ENCODE peak calls at places on chromosomes 4 and X, in six cellular contexts. G, Q, Z, C, E and A are unnamed samples.

GRCh38 chr4:8015512-8015911 is 75.9 kb upstream of the AFAP1 start:
- DNase-seq in G (no peak), C (no peak), Q (peak; percentile 28), Z (no peak), E (no peak), A (no peak)

GRCh38 chr4:113077611-113078010 is 28.2 kb downstream of the ANK2 start:
- DNase-seq in C (no peak), Z (no peak), E (no peak), G (no peak), Q (no peak), A (no peak)

GRCh38 chr4:105230287-105230686 is 83.6 kb downstream of the TET2 start:
- DNase-seq in C (no peak), E (no peak), Q (no peak), Z (no peak), G (no peak), A (no peak)

GRCh38 chr4:110624016-110624770 is 1.3 kb upstream of the PITX2 start:
- DNase-seq in Q (no peak), E (no peak), G (no peak), C (no peak), Z (no peak), A (no peak)

GRCh38 chr4:256492-256891 is 48.8 kb downstream of the ZNF732 start:
- DNase-seq in Q (no peak), Z (no peak), E (no peak), G (no peak), C (no peak), A (no peak)

GRCh38 chr4:116531870-116532269 is 553.5 kb downstream of the TRAM1L1 start:
- DNase-seq in Z (no peak), G (no peak), E (no peak), C (no peak), Q (no peak), A (no peak)

GRCh38 chr4:7390366-7390765 is 44.4 kb downstream of the PSAPL1 start:
- DNase-seq in E (no peak), G (no peak), C (no peak), Q (no peak), Z (no peak), A (no peak)

GRCh38 chrX:46571423-46572294 is 1.9 kb upstream of the CHST7 start:
- DNase-seq in E (no peak), C (no peak), Q (no peak), G (no peak), Z (no peak), A (no peak)

GRCh38 chr4:153809307-153809706 is 20.4 kb upstream of the SFRP2 start:
- DNase-seq in C (no peak), E (no peak), Z (no peak), Q (no peak), G (no peak), A (no peak)

GRCh38 chr4:159016527-159017137 is 86.2 kb upstream of the RAPGEF2 start:
- DNase-seq in C (no peak), E (no peak), Z (no peak), G (no peak), Q (no peak), A (peak; percentile 29)

GRCh38 chrX:40374486-40374885 is 206.3 kb upstream of the ATP6AP2 start:
- DNase-seq in E (no peak), C (no peak), Z (no peak), G (no peak), Q (no peak), A (no peak)

GRCh38 chrX:106898462-106898861 is 4.7 kb downstream of the RIPPLY1 start:
- DNase-seq in E (no peak), Z (no peak), G (no peak), C (no peak), Q (peak; percentile 42), A (no peak)

GRCh38 chr4:139734875-139735380 is 69.3 kb downstream of the MGST2 start:
- DNase-seq in E (peak; percentile 50), C (peak; percentile 91), Q (peak; percentile 66), G (peak; percentile 92), Z (peak; percentile 71), A (peak; percentile 79)

GRCh38 chrX:131671714-131672113 is 127.8 kb downstream of the OR13H1 start:
- DNase-seq in G (no peak), Z (no peak), C (no peak), E (no peak), Q (no peak), A (no peak)

GRCh38 chr4:52298444-52298843 is 247.3 kb downstream of the SPATA18 start:
- DNase-seq in Z (no peak), Q (no peak), C (no peak), E (no peak), G (no peak), A (no peak)

GRCh38 chrX:134547047-134547679 is 87.2 kb downstream of the HPRT1 start:
- DNase-seq in G (no peak), Q (no peak), Z (no peak), E (no peak), C (no peak), A (no peak)

GRCh38 chr4:18439306-18439705 is 417.8 kb upstream of the LCORL start:
- DNase-seq in Z (no peak), E (no peak), C (no peak), Q (no peak), G (no peak), A (no peak)

GRCh38 chr4:78533854-78534253 is 17.7 kb upstream of the ANXA3 start:
- DNase-seq in G (no peak), E (no peak), Z (no peak), C (no peak), Q (no peak), A (no peak)

GRCh38 chr4:148327683-148328082 is 114.5 kb downstream of the NR3C2 start:
- DNase-seq in G (no peak), C (no peak), Z (no peak), Q (no peak), E (no peak), A (no peak)

GRCh38 chrX:56978172-56978571 is 17.2 kb downstream of the SPIN3 start:
- DNase-seq in E (no peak), G (peak; percentile 12), Z (peak; percentile 45), C (no peak), Q (peak; percentile 40), A (no peak)

GRCh38 chrX:308821-309520 is 9.6 kb downstream of the GTPBP6 start:
- DNase-seq in E (no peak), C (no peak), Q (no peak), Z (no peak), G (no peak), A (no peak)

GRCh38 chr4:68906238-68907137 is 45.1 kb downstream of the UGT2A3 start:
- DNase-seq in G (peak; percentile 37), C (no peak), Z (no peak), Q (no peak), E (no peak), A (no peak)

GRCh38 chrX:50838820-50839600 is 25.0 kb upstream of the SHROOM4 start:
- DNase-seq in Q (peak; percentile 5), E (no peak), G (no peak), Z (no peak), C (no peak), A (peak; percentile 44)

GRCh38 chr4:156505341-156505955 is 466.2 kb downstream of the PDGFC start:
- DNase-seq in E (no peak), Q (no peak), C (no peak), G (no peak), Z (no peak), A (no peak)

GRCh38 chr4:22876281-22876680 is 183.5 kb downstream of the GBA3 start:
- DNase-seq in G (no peak), Q (no peak), C (no peak), E (no peak), Z (no peak), A (no peak)

GRCh38 chr4:77217526-77217925 is 60.5 kb downstream of the CCNG2 start:
- DNase-seq in Z (no peak), E (no peak), Q (no peak), G (no peak), C (no peak), A (no peak)

GRCh38 chr4:96073446-96073845 is 233.6 kb downstream of the PDHA2 start:
- DNase-seq in C (no peak), E (no peak), Z (no peak), Q (no peak), G (no peak), A (no peak)

GRCh38 chr4:138104462-138104775 is 137.7 kb downstream of the SLC7A11 start:
- DNase-seq in G (no peak), Q (no peak), E (no peak), Z (no peak), C (no peak), A (no peak)

GRCh38 chrX:138128025-138128671 is 562.2 kb downstream of the ZIC3 start:
- DNase-seq in C (no peak), Z (peak; percentile 19), E (no peak), Q (peak; percentile 20), G (no peak), A (no peak)

GRCh38 chrX:148552775-148553174 is 52.4 kb downstream of the AFF2 start:
- DNase-seq in G (no peak), Z (no peak), E (no peak), C (no peak), Q (no peak), A (no peak)

GRCh38 chr4:99868126-99868596 is 26.1 kb downstream of the LAMTOR3 start:
- DNase-seq in G (no peak), C (no peak), E (no peak), Z (no peak), Q (peak; percentile 32), A (peak; percentile 21)

GRCh38 chr4:63275491-63275890 is 1133.8 kb downstream of the TECRL start:
- DNase-seq in G (peak; percentile 9), E (no peak), C (no peak), Z (no peak), Q (no peak), A (no peak)

GRCh38 chr4:182918791-182919302 is 1.7 kb upstream of the DCTD start:
- DNase-seq in C (no peak), Z (no peak), Q (no peak), E (no peak), G (no peak), A (no peak)

GRCh38 chrX:14015294-14015693 is 14.4 kb downstream of the GEMIN8 start:
- DNase-seq in Q (no peak), E (no peak), Z (no peak), C (no peak), G (no peak), A (no peak)
- H3K36me3 ChIP-seq in Q (no peaks in the 10 kb centered on the region), E (no peaks in the 10 kb centered on the region), Z (no peaks in the 10 kb centered on the region), C (no peaks in the 10 kb centered on the region), G (no peaks in the 10 kb centered on the region), A (no peaks in the 10 kb centered on the region)

GRCh38 chr4:16078195-16078756 is 5.5 kb downstream of the PROM1 start:
- DNase-seq in C (no peak), Z (no peak), E (no peak), G (no peak), Q (no peak), A (no peak)
- H3K4me3 ChIP-seq in C (no peak overlapping the region), Z (no peak overlapping the region), E (no peak overlapping the region), G (no peak overlapping the region), Q (no peak overlapping the region), A (no peak overlapping the region)

DNA sequence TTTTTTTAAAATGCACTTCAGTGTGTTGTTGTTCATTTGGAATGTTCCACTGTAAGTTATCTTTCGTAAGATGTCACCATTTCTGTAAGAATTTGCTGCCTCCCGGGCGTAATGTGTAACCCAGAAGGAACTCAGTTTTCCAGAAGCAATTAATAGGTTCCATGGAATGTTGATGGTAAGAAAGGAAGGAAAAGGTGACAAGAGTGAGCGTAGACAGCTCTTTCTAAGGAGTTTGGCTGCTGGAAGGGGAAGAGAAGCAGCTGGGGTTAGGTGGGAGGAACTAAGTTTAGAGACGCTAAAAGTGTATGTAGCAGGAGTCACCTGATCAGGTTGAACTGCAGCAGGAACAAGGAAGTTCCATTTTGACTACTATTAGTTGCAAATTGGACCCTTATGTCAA is 35.9 kb downstream of the PNMA5 start:
- DNase-seq in Q (no peak), E (no peak), Z (no peak), C (no peak), G (no peak), A (no peak)
- H3K27me3 ChIP-seq in Q (no peaks in the 10 kb centered on the region), E (no peaks in the 10 kb centered on the region), Z (no peaks in the 10 kb centered on the region), C (no peaks in the 10 kb centered on the region), G (no peaks in the 10 kb centered on the region), A (no peaks in the 10 kb centered on the region)

GRCh38 chr4:10582059-10582686 is 102.4 kb downstream of the CLNK start:
- DNase-seq in G (peak; percentile 34), E (no peak), Q (peak; percentile 65), Z (peak; percentile 31), C (no peak), A (no peak)
- H3K36me3 ChIP-seq in G (no peaks in the 10 kb centered on the region), E (no peaks in the 10 kb centered on the region), Q (no peaks in the 10 kb centered on the region), Z (no peaks in the 10 kb centered on the region), C (no peaks in the 10 kb centered on the region), A (no peaks in the 10 kb centered on the region)